ENCODE peak calls at places on chromosomes 1 and 21, in six cellular contexts. V is OCI-LY7, Y is dorsolateral prefrontal cortex, Q is right lobe of liver, M is amniotic stem cell, X is esophagus squamous epithelium. J is an unnamed sample.

GRCh38 chr1:67376381-67376780 is 53.8 kb downstream of the SERBP1 start:
- DNase-seq in V (no peak), X (no peak), Q (no peak), M (no peak), Y (no peak), J (no peak)

GRCh38 chr1:17112076-17112475 is 7.2 kb downstream of the PADI2 start:
- DNase-seq in Y (no peak), M (no peak), V (no peak), Q (no peak), X (no peak), J (no peak)

GRCh38 chr1:231674575-231674974 is 48.0 kb downstream of the DISC1 start:
- DNase-seq in X (no peak), V (no peak), Q (no peak), M (no peak), Y (no peak), J (no peak)

GRCh38 chr1:85494957-85495266 is 30.0 kb upstream of the DDAH1 start:
- DNase-seq in M (no peak), Q (no peak), Y (no peak), X (no peak), V (no peak), J (no peak)

GRCh38 chr1:54047384-54048315 is 5.4 kb downstream of the TMEM59 start:
- DNase-seq in V (peak; percentile 20), M (no peak), Q (no peak), X (no peak), Y (no peak), J (no peak)

GRCh38 chr1:32876341-32877210 is 5.9 kb upstream of the FNDC5 start:
- DNase-seq in X (no peak), V (peak; percentile 73), Y (peak; percentile 67), Q (peak; percentile 70), M (no peak), J (peak; percentile 85)

GRCh38 chr1:155858805-155859233 is 548 bp upstream of the SYT11 start:
- DNase-seq in M (peak; percentile 31), Y (no peak), X (no peak), Q (no peak), V (no peak), J (no peak)

GRCh38 chr21:43808367-43808766 is 19.0 kb downstream of the RRP1 start:
- DNase-seq in X (no peak), V (peak; percentile 19), M (no peak), Y (no peak), Q (no peak), J (no peak)

GRCh38 chr1:214124915-214125314 is 137.1 kb downstream of the PROX1 start:
- DNase-seq in Q (no peak), M (no peak), Y (no peak), X (no peak), V (no peak), J (no peak)

GRCh38 chr1:62288224-62288623 is 31.0 kb downstream of the KANK4 start:
- DNase-seq in V (no peak), X (no peak), Q (no peak), Y (no peak), M (no peak), J (no peak)

GRCh38 chr1:112514901-112515300 is 6.1 kb downstream of the WNT2B start:
- DNase-seq in X (no peak), Q (no peak), V (no peak), M (no peak), Y (peak; percentile 62), J (no peak)

GRCh38 chr1:13513885-13514546 is at the start of gene LRRC38:
- DNase-seq in M (no peak), Q (no peak), Y (no peak), X (no peak), V (no peak), J (no peak)

GRCh38 chr1:151542710-151543129 is 2.6 kb downstream of the TUFT1 start:
- DNase-seq in X (no peak), M (no peak), Y (no peak), Q (no peak), V (no peak), J (no peak)

GRCh38 chr1:63557365-63557987 is 34.2 kb downstream of the EFCAB7 start:
- DNase-seq in X (no peak), Q (no peak), M (no peak), V (peak; percentile 54), Y (no peak), J (no peak)

GRCh38 chr1:41891403-41891896 is 27.3 kb downstream of the HIVEP3 start:
- DNase-seq in V (peak; percentile 46), Y (no peak), X (no peak), Q (peak; percentile 44), M (no peak), J (peak; percentile 70)

GRCh38 chr1:203342192-203342940 is 8.6 kb downstream of the FMOD start:
- DNase-seq in Y (peak; percentile 64), Q (peak; percentile 63), M (no peak), X (no peak), V (peak; percentile 67), J (no peak)

GRCh38 chr1:8121261-8122159 is 95.4 kb upstream of the ERRFI1 start:
- DNase-seq in Y (no peak), V (no peak), X (no peak), Q (peak; percentile 61), M (no peak), J (no peak)

GRCh38 chr1:118927421-118927820 is 60.7 kb downstream of the TBX15 start:
- DNase-seq in Y (no peak), Q (no peak), M (no peak), V (no peak), X (no peak), J (no peak)

GRCh38 chr1:159598196-159598595 is 10.6 kb downstream of the APCS start:
- DNase-seq in V (no peak), Q (no peak), M (peak; percentile 77), Y (no peak), X (no peak), J (no peak)

GRCh38 chr1:17061486-17062271 is 7.8 kb upstream of the SDHB start:
- DNase-seq in Y (no peak), X (no peak), M (no peak), Q (no peak), V (no peak), J (no peak)

GRCh38 chr21:45131537-45131999 is 57.2 kb downstream of the ADARB1 start:
- DNase-seq in Q (no peak), X (no peak), M (no peak), Y (no peak), V (no peak), J (no peak)

GRCh38 chr1:58365328-58365727 is 181.2 kb downstream of the OMA1 start:
- DNase-seq in V (no peak), Q (no peak), Y (no peak), M (no peak), X (no peak), J (no peak)

GRCh38 chr1:230306158-230306557 is 120.0 kb downstream of the PGBD5 start:
- DNase-seq in Y (no peak), M (no peak), X (no peak), V (peak; percentile 57), Q (no peak), J (no peak)

GRCh38 chr1:19799877-19800804 is at the start of gene TMCO4:
- DNase-seq in M (peak; percentile 39), Q (peak; percentile 71), Y (no peak), V (peak; percentile 37), X (peak; percentile 5), J (peak; percentile 86)

GRCh38 chr1:217857061-217857460 is 225.9 kb downstream of the SPATA17 start:
- DNase-seq in X (no peak), M (no peak), Q (no peak), V (no peak), Y (no peak), J (no peak)

GRCh38 chr1:205581321-205581980 is 50.4 kb downstream of the ELK4 start:
- DNase-seq in M (no peak), Y (no peak), Q (peak; percentile 40), V (no peak), X (no peak), J (peak; percentile 62)

GRCh38 chr1:112011231-112011630 is 21.8 kb upstream of the KCND3 start:
- DNase-seq in M (no peak), V (no peak), Q (no peak), Y (no peak), X (no peak), J (no peak)

GRCh38 chr1:20255666-20256065 is 35.0 kb upstream of the VWA5B1 start:
- DNase-seq in Y (peak; percentile 73), V (no peak), X (no peak), M (no peak), Q (no peak), J (no peak)

GRCh38 chr1:8090241-8090702 is 64.2 kb upstream of the ERRFI1 start:
- DNase-seq in X (no peak), Q (no peak), M (peak; percentile 86), Y (no peak), V (no peak), J (no peak)

GRCh38 chr1:64956733-64957441 is 9.5 kb downstream of the JAK1 start:
- DNase-seq in V (peak; percentile 86), X (no peak), Y (no peak), M (no peak), Q (no peak), J (no peak)

GRCh38 chr1:15945832-15946448 is 30.0 kb downstream of the ZBTB17 start:
- DNase-seq in Q (no peak), V (no peak), Y (no peak), M (no peak), X (no peak), J (no peak)

J was measured in upper lobe of right lung.